ENCODE peak calls at places on chromosomes 11 and 22, in six cellular contexts. One of them, this sample, is unnamed.

GRCh38 chr11:69243496-69244200 is 50.3 kb upstream of the MYEOV start:
- DNase-seq in epithelial cell of prostate: no peak
- DNase-seq in effector memory CD4-positive, alpha-beta T cell: no peak
- DNase-seq in mammary epithelial cell: no peak
- DNase-seq in A549: no peak
- DNase-seq in coronary artery: peak; percentile 33
- DNase-seq in this sample: no peak

GRCh38 chr11:114296190-114296978 is at the start of gene NNMT:
- DNase-seq in epithelial cell of prostate: no peak
- DNase-seq in effector memory CD4-positive, alpha-beta T cell: no peak
- DNase-seq in mammary epithelial cell: peak; percentile 89
- DNase-seq in A549: no peak
- DNase-seq in coronary artery: peak; percentile 92
- DNase-seq in this sample: no peak

GRCh38 chr11:41522899-41523672 is 63.6 kb upstream of the LRRC4C start:
- DNase-seq in effector memory CD4-positive, alpha-beta T cell: no peak
- DNase-seq in A549: no peak
- DNase-seq in epithelial cell of prostate: no peak
- DNase-seq in mammary epithelial cell: peak; percentile 60
- DNase-seq in coronary artery: no peak
- DNase-seq in this sample: peak; percentile 67

GRCh38 chr11:46381046-46381835 is at the start of gene MDK:
- DNase-seq in coronary artery: no peak
- DNase-seq in effector memory CD4-positive, alpha-beta T cell: no peak
- DNase-seq in epithelial cell of prostate: no peak
- DNase-seq in mammary epithelial cell: no peak
- DNase-seq in A549: no peak
- DNase-seq in this sample: no peak

GRCh38 chr11:32213223-32213622 is 122.3 kb downstream of the RCN1 start:
- DNase-seq in coronary artery: no peak
- DNase-seq in mammary epithelial cell: peak; percentile 37
- DNase-seq in epithelial cell of prostate: peak; percentile 27
- DNase-seq in effector memory CD4-positive, alpha-beta T cell: no peak
- DNase-seq in A549: no peak
- DNase-seq in this sample: peak; percentile 67

GRCh38 chr22:50506611-50507420 is 686 bp downstream of the LMF2 start:
- DNase-seq in A549: no peak
- DNase-seq in effector memory CD4-positive, alpha-beta T cell: no peak
- DNase-seq in mammary epithelial cell: peak; percentile 27
- DNase-seq in coronary artery: peak; percentile 79
- DNase-seq in epithelial cell of prostate: no peak
- DNase-seq in this sample: no peak

GRCh38 chr22:50542416-50542927 is 3.2 kb upstream of the KLHDC7B start:
- DNase-seq in mammary epithelial cell: peak; percentile 73
- DNase-seq in coronary artery: no peak
- DNase-seq in effector memory CD4-positive, alpha-beta T cell: no peak
- DNase-seq in epithelial cell of prostate: no peak
- DNase-seq in A549: no peak
- DNase-seq in this sample: no peak

GRCh38 chr11:66727282-66727882 is 1.6 kb downstream of the SPTBN2 start:
- DNase-seq in effector memory CD4-positive, alpha-beta T cell: no peak
- DNase-seq in coronary artery: no peak
- DNase-seq in A549: peak; percentile 51
- DNase-seq in epithelial cell of prostate: no peak
- DNase-seq in mammary epithelial cell: peak; percentile 16
- DNase-seq in this sample: no peak

GRCh38 chr11:134661660-134662059 is 249.6 kb upstream of the B3GAT1 start:
- DNase-seq in A549: no peak
- DNase-seq in coronary artery: no peak
- DNase-seq in mammary epithelial cell: no peak
- DNase-seq in epithelial cell of prostate: no peak
- DNase-seq in effector memory CD4-positive, alpha-beta T cell: no peak
- DNase-seq in this sample: no peak

GRCh38 chr22:23403720-23404688 is 176.1 kb downstream of the IGLL1 start:
- DNase-seq in coronary artery: no peak
- DNase-seq in effector memory CD4-positive, alpha-beta T cell: no peak
- DNase-seq in A549: no peak
- DNase-seq in mammary epithelial cell: no peak
- DNase-seq in epithelial cell of prostate: no peak
- DNase-seq in this sample: no peak

GRCh38 chr11:20000393-20001134 is 159.7 kb downstream of the DBX1 start:
- DNase-seq in epithelial cell of prostate: no peak
- DNase-seq in effector memory CD4-positive, alpha-beta T cell: no peak
- DNase-seq in mammary epithelial cell: no peak
- DNase-seq in A549: no peak
- DNase-seq in coronary artery: no peak
- DNase-seq in this sample: no peak

GRCh38 chr11:116793476-116794096 is 1.9 kb upstream of the APOA5 start:
- DNase-seq in coronary artery: no peak
- DNase-seq in mammary epithelial cell: no peak
- DNase-seq in epithelial cell of prostate: no peak
- DNase-seq in A549: no peak
- DNase-seq in effector memory CD4-positive, alpha-beta T cell: no peak
- DNase-seq in this sample: no peak

GRCh38 chr11:105046898-105047579 is 1.9 kb upstream of the CARD16 start:
- DNase-seq in effector memory CD4-positive, alpha-beta T cell: no peak
- DNase-seq in A549: peak; percentile 48
- DNase-seq in mammary epithelial cell: peak; percentile 81
- DNase-seq in coronary artery: no peak
- DNase-seq in epithelial cell of prostate: peak; percentile 39
- DNase-seq in this sample: peak; percentile 76

GRCh38 chr11:9861860-9862725 is 198.2 kb downstream of the SWAP70 start:
- DNase-seq in effector memory CD4-positive, alpha-beta T cell: no peak
- DNase-seq in A549: peak; percentile 58
- DNase-seq in coronary artery: no peak
- DNase-seq in epithelial cell of prostate: no peak
- DNase-seq in mammary epithelial cell: peak; percentile 60
- DNase-seq in this sample: peak; percentile 19

GRCh38 chr22:17774206-17774927 is at the start of gene BID:
- DNase-seq in coronary artery: no peak
- DNase-seq in effector memory CD4-positive, alpha-beta T cell: peak; percentile 36
- DNase-seq in epithelial cell of prostate: no peak
- DNase-seq in A549: no peak
- DNase-seq in mammary epithelial cell: no peak
- DNase-seq in this sample: no peak

GRCh38 chr11:75562836-75563484 is 907 bp downstream of the SERPINH1 start:
- DNase-seq in epithelial cell of prostate: no peak
- DNase-seq in coronary artery: no peak
- DNase-seq in A549: no peak
- DNase-seq in effector memory CD4-positive, alpha-beta T cell: no peak
- DNase-seq in mammary epithelial cell: peak; percentile 53
- DNase-seq in this sample: no peak

GRCh38 chr11:73201249-73201648 is 16.8 kb upstream of the P2RY2 start:
- DNase-seq in epithelial cell of prostate: no peak
- DNase-seq in coronary artery: no peak
- DNase-seq in mammary epithelial cell: no peak
- DNase-seq in effector memory CD4-positive, alpha-beta T cell: no peak
- DNase-seq in A549: no peak
- DNase-seq in this sample: no peak

GRCh38 chr11:33063326-33063775 is 24.0 kb downstream of the TCP11L1 start:
- DNase-seq in A549: no peak
- DNase-seq in effector memory CD4-positive, alpha-beta T cell: no peak
- DNase-seq in epithelial cell of prostate: no peak
- DNase-seq in coronary artery: no peak
- DNase-seq in mammary epithelial cell: peak; percentile 80
- DNase-seq in this sample: peak; percentile 93

GRCh38 chr11:73185680-73186293 is 32.3 kb upstream of the P2RY2 start:
- DNase-seq in effector memory CD4-positive, alpha-beta T cell: no peak
- DNase-seq in mammary epithelial cell: peak; percentile 96
- DNase-seq in epithelial cell of prostate: no peak
- DNase-seq in coronary artery: peak; percentile 89
- DNase-seq in A549: peak; percentile 76
- DNase-seq in this sample: peak; percentile 86

GRCh38 chr11:17744151-17744940 is 9.8 kb downstream of the KCNC1 start:
- DNase-seq in A549: no peak
- DNase-seq in effector memory CD4-positive, alpha-beta T cell: no peak
- DNase-seq in coronary artery: no peak
- DNase-seq in epithelial cell of prostate: no peak
- DNase-seq in mammary epithelial cell: no peak
- DNase-seq in this sample: no peak

GRCh38 chr11:110153474-110153873 is 60.3 kb downstream of the ZC3H12C start:
- DNase-seq in epithelial cell of prostate: no peak
- DNase-seq in mammary epithelial cell: no peak
- DNase-seq in coronary artery: no peak
- DNase-seq in A549: no peak
- DNase-seq in effector memory CD4-positive, alpha-beta T cell: no peak
- DNase-seq in this sample: no peak

GRCh38 chr22:30208631-30209603 is 37.6 kb downstream of the LIF start:
- DNase-seq in mammary epithelial cell: no peak
- DNase-seq in coronary artery: peak; percentile 88
- DNase-seq in epithelial cell of prostate: no peak
- DNase-seq in A549: no peak
- DNase-seq in effector memory CD4-positive, alpha-beta T cell: no peak
- DNase-seq in this sample: no peak

GRCh38 chr22:30205281-30206115 is 41.1 kb downstream of the LIF start:
- DNase-seq in mammary epithelial cell: peak; percentile 99
- DNase-seq in A549: peak; percentile 91
- DNase-seq in effector memory CD4-positive, alpha-beta T cell: no peak
- DNase-seq in epithelial cell of prostate: no peak
- DNase-seq in coronary artery: peak; percentile 87
- DNase-seq in this sample: peak; percentile 75

GRCh38 chr22:30209642-30210041 is 36.9 kb downstream of the LIF start:
- DNase-seq in mammary epithelial cell: no peak
- DNase-seq in effector memory CD4-positive, alpha-beta T cell: no peak
- DNase-seq in epithelial cell of prostate: no peak
- DNase-seq in A549: no peak
- DNase-seq in coronary artery: no peak
- DNase-seq in this sample: no peak

GRCh38 chr22:30204742-30205111 is 41.8 kb downstream of the LIF start:
- DNase-seq in A549: no peak
- DNase-seq in epithelial cell of prostate: no peak
- DNase-seq in mammary epithelial cell: peak; percentile 63
- DNase-seq in effector memory CD4-positive, alpha-beta T cell: no peak
- DNase-seq in coronary artery: no peak
- DNase-seq in this sample: no peak

DNA sequence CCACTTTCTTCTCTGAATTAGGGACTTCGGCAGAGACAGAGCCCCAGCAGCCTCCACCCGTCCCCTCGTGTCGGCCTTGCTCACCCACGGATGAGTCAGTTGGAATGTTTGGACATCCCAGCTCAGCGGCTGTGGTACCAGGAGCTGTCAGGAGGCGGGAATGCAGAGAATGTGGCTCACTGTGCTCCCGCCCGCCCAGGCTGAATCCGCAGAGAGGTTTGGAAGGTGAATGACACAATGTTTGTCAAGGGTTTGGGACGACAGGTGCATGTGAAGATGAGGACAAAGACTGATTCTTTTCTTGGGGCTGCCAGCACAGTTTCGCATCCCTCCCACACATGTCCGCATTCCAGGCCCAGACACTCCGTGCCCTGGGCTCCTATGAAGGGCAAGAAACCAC is 39.6 kb downstream of the LIF start:
- DNase-seq in effector memory CD4-positive, alpha-beta T cell: no peak
- DNase-seq in mammary epithelial cell: peak; percentile 99
- DNase-seq in coronary artery: no peak
- DNase-seq in epithelial cell of prostate: no peak
- DNase-seq in A549: peak; percentile 80
- DNase-seq in this sample: peak; percentile 86
- H3K27ac ChIP-seq in effector memory CD4-positive, alpha-beta T cell: no peak overlapping the region
- H3K27ac ChIP-seq in mammary epithelial cell: peak overlapping the region; percentile 97
- H3K27ac ChIP-seq in coronary artery: peak overlapping the region; percentile 12
- H3K27ac ChIP-seq in epithelial cell of prostate: peak overlapping the region; percentile 63
- H3K27ac ChIP-seq in A549: peak overlapping the region; percentile 95
- H3K27ac ChIP-seq in this sample: no peak overlapping the region

DNA sequence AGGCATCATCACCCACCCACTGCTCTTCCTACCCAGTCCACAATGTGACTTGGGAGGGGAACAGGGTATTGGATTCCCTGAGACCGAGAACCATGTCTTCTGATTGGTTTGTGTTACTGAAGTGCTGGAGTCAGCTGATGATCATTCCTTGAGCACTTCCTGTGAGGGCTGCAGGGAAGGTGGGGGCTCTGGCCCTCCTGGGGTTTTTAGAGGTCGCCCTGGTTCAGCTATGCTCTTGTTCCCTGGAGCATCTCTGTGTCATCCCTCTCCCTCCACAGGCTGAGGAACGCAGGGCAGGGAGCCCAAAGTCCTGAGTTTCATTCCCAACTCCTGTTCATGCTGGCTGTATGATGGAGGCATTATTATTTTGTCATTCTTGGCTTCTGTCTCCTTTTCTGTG is 6.7 kb downstream of the ZC3H7B start:
- DNase-seq in coronary artery: no peak
- DNase-seq in epithelial cell of prostate: no peak
- DNase-seq in effector memory CD4-positive, alpha-beta T cell: no peak
- DNase-seq in mammary epithelial cell: no peak
- DNase-seq in A549: no peak
- DNase-seq in this sample: no peak
- H3K27ac ChIP-seq in coronary artery: no peak overlapping the region
- H3K27ac ChIP-seq in epithelial cell of prostate: no peak overlapping the region
- H3K27ac ChIP-seq in effector memory CD4-positive, alpha-beta T cell: no peak overlapping the region
- H3K27ac ChIP-seq in mammary epithelial cell: no peak overlapping the region
- H3K27ac ChIP-seq in A549: no peak overlapping the region
- H3K27ac ChIP-seq in this sample: no peak overlapping the region

GRCh38 chr22:19962909-19963806 is 21.5 kb upstream of the TXNRD2 start:
- DNase-seq in A549: no peak
- DNase-seq in mammary epithelial cell: peak; percentile 96
- DNase-seq in epithelial cell of prostate: peak; percentile 86
- DNase-seq in coronary artery: no peak
- DNase-seq in effector memory CD4-positive, alpha-beta T cell: no peak
- DNase-seq in this sample: peak; percentile 83
- H3K27ac ChIP-seq in A549: no peak overlapping the region
- H3K27ac ChIP-seq in mammary epithelial cell: peak overlapping the region; percentile 36
- H3K27ac ChIP-seq in epithelial cell of prostate: peak overlapping the region; percentile 63
- H3K27ac ChIP-seq in coronary artery: no peak overlapping the region
- H3K27ac ChIP-seq in effector memory CD4-positive, alpha-beta T cell: no peak overlapping the region
- H3K27ac ChIP-seq in this sample: no peak overlapping the region

GRCh38 chr11:455566-456147 is 5.6 kb downstream of the PTDSS2 start:
- DNase-seq in effector memory CD4-positive, alpha-beta T cell: no peak
- DNase-seq in epithelial cell of prostate: no peak
- DNase-seq in A549: no peak
- DNase-seq in coronary artery: no peak
- DNase-seq in mammary epithelial cell: no peak
- DNase-seq in this sample: no peak
- H3K27ac ChIP-seq in effector memory CD4-positive, alpha-beta T cell: no peak overlapping the region
- H3K27ac ChIP-seq in epithelial cell of prostate: no peak overlapping the region
- H3K27ac ChIP-seq in A549: no peak overlapping the region
- H3K27ac ChIP-seq in coronary artery: no peak overlapping the region
- H3K27ac ChIP-seq in mammary epithelial cell: no peak overlapping the region
- H3K27ac ChIP-seq in this sample: no peak overlapping the region